ENCODE peak calls at places on chromosomes 4 and X, in eight cellular contexts. One of them, this sample, is unnamed.

GRCh38 chr4:71677568-71677967 is 106.3 kb downstream of the GC start:
- DNase-seq in heart right ventricle: no peak
- DNase-seq in SK-N-SH: no peak
- DNase-seq in fibroblast of villous mesenchyme: no peak
- DNase-seq in GM12865: no peak
- DNase-seq in AG04450: no peak
- DNase-seq in foreskin fibroblast: no peak
- DNase-seq in OCI-LY7: no peak
- DNase-seq in this sample: no peak

GRCh38 chr4:23881052-23881501 is 8.8 kb downstream of the PPARGC1A start:
- DNase-seq in OCI-LY7: no peak
- DNase-seq in fibroblast of villous mesenchyme: no peak
- DNase-seq in heart right ventricle: no peak
- DNase-seq in SK-N-SH: no peak
- DNase-seq in GM12865: no peak
- DNase-seq in AG04450: no peak
- DNase-seq in foreskin fibroblast: peak
- DNase-seq in this sample: no peak

GRCh38 chrX:124501566-124501965 is 155.2 kb downstream of the SH2D1A start:
- DNase-seq in OCI-LY7: no peak
- DNase-seq in AG04450: no peak
- DNase-seq in fibroblast of villous mesenchyme: no peak
- DNase-seq in SK-N-SH: no peak
- DNase-seq in heart right ventricle: no peak
- DNase-seq in GM12865: no peak
- DNase-seq in foreskin fibroblast: no peak
- DNase-seq in this sample: no peak

GRCh38 chrX:16771483-16772398 is 14.5 kb upstream of the TXLNG start:
- DNase-seq in fibroblast of villous mesenchyme: peak
- DNase-seq in AG04450: peak
- DNase-seq in GM12865: peak
- DNase-seq in heart right ventricle: no peak
- DNase-seq in SK-N-SH: peak
- DNase-seq in OCI-LY7: no peak
- DNase-seq in foreskin fibroblast: peak
- DNase-seq in this sample: peak

GRCh38 chr4:141853091-141853734 is 216.8 kb downstream of the IL15 start:
- DNase-seq in AG04450: no peak
- DNase-seq in GM12865: no peak
- DNase-seq in fibroblast of villous mesenchyme: no peak
- DNase-seq in SK-N-SH: no peak
- DNase-seq in OCI-LY7: no peak
- DNase-seq in heart right ventricle: no peak
- DNase-seq in foreskin fibroblast: peak
- DNase-seq in this sample: no peak

GRCh38 chr4:48949518-48950207 is 36.4 kb upstream of the CWH43 start:
- DNase-seq in foreskin fibroblast: peak
- DNase-seq in OCI-LY7: no peak
- DNase-seq in AG04450: no peak
- DNase-seq in fibroblast of villous mesenchyme: no peak
- DNase-seq in heart right ventricle: no peak
- DNase-seq in GM12865: no peak
- DNase-seq in SK-N-SH: no peak
- DNase-seq in this sample: no peak

GRCh38 chrX:144601010-144601409 is 646.3 kb upstream of the SPANXN1 start:
- DNase-seq in SK-N-SH: no peak
- DNase-seq in OCI-LY7: no peak
- DNase-seq in heart right ventricle: no peak
- DNase-seq in GM12865: no peak
- DNase-seq in foreskin fibroblast: no peak
- DNase-seq in fibroblast of villous mesenchyme: no peak
- DNase-seq in AG04450: no peak
- DNase-seq in this sample: no peak

GRCh38 chrX:1418901-1419544 is 27.1 kb upstream of the SLC25A6 start:
- DNase-seq in foreskin fibroblast: no peak
- DNase-seq in OCI-LY7: no peak
- DNase-seq in GM12865: no peak
- DNase-seq in heart right ventricle: no peak
- DNase-seq in fibroblast of villous mesenchyme: no peak
- DNase-seq in AG04450: no peak
- DNase-seq in SK-N-SH: no peak
- DNase-seq in this sample: no peak

GRCh38 chr4:26162095-26162494 is 158.7 kb upstream of the RBPJ start:
- DNase-seq in heart right ventricle: no peak
- DNase-seq in SK-N-SH: no peak
- DNase-seq in OCI-LY7: no peak
- DNase-seq in fibroblast of villous mesenchyme: no peak
- DNase-seq in AG04450: no peak
- DNase-seq in foreskin fibroblast: no peak
- DNase-seq in GM12865: peak
- DNase-seq in this sample: no peak

GRCh38 chr4:20984011-20984836 is 284.0 kb downstream of the PACRGL start:
- DNase-seq in GM12865: no peak
- DNase-seq in heart right ventricle: no peak
- DNase-seq in SK-N-SH: peak
- DNase-seq in fibroblast of villous mesenchyme: no peak
- DNase-seq in OCI-LY7: no peak
- DNase-seq in AG04450: no peak
- DNase-seq in foreskin fibroblast: peak
- DNase-seq in this sample: peak

GRCh38 chr4:4394644-4395043 is 7.7 kb downstream of the NSG1 start:
- DNase-seq in GM12865: no peak
- DNase-seq in heart right ventricle: no peak
- DNase-seq in SK-N-SH: peak
- DNase-seq in fibroblast of villous mesenchyme: peak
- DNase-seq in OCI-LY7: no peak
- DNase-seq in foreskin fibroblast: no peak
- DNase-seq in AG04450: peak
- DNase-seq in this sample: peak

GRCh38 chr4:4398430-4398829 is 11.5 kb downstream of the NSG1 start:
- DNase-seq in AG04450: no peak
- DNase-seq in foreskin fibroblast: no peak
- DNase-seq in heart right ventricle: no peak
- DNase-seq in SK-N-SH: no peak
- DNase-seq in OCI-LY7: no peak
- DNase-seq in fibroblast of villous mesenchyme: no peak
- DNase-seq in GM12865: no peak
- DNase-seq in this sample: no peak

GRCh38 chr4:4396628-4397440 is 9.9 kb downstream of the NSG1 start:
- DNase-seq in AG04450: peak
- DNase-seq in heart right ventricle: no peak
- DNase-seq in OCI-LY7: no peak
- DNase-seq in fibroblast of villous mesenchyme: peak
- DNase-seq in GM12865: no peak
- DNase-seq in SK-N-SH: no peak
- DNase-seq in foreskin fibroblast: no peak
- DNase-seq in this sample: peak

GRCh38 chr4:4397441-4397819 is 10.5 kb downstream of the NSG1 start:
- DNase-seq in GM12865: no peak
- DNase-seq in heart right ventricle: no peak
- DNase-seq in fibroblast of villous mesenchyme: no peak
- DNase-seq in foreskin fibroblast: no peak
- DNase-seq in SK-N-SH: no peak
- DNase-seq in AG04450: no peak
- DNase-seq in OCI-LY7: no peak
- DNase-seq in this sample: no peak

DNA sequence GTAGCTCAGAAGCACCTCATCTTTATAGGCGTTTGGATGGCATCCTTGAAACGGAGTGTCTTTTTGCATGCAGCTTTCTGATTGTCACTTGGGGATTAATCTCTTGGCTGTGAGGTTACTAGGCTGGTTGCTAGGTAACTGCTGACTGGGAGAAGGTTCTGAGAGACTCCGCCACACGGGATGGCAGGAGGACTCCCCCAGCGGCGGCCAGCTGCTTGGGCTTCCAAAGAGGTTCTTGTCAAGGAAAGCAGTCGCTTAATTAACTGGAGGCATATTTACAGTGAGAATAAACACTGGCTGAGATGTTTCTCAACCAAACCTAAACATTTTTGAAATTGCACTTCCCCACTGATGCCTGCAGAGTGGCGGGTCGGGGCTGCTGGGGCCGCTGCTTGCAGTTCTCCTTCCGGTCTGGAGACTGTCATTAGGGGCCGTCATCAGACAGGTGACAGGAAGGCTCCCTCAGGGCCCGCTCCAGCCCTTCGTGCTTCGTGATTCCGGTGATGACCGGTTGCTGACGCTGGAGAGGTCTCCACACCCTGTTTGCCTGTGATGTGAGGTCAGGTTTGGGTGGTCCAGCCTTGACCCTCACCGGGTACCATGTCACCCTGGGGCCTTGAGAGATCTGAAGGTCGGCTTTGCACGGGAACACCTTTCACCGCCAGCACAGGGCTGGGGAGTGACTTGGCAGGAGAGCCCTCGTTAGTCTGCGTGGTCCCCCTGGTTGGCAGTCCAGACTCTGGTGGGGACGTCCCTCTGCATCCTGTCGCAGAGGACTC is 9.1 kb downstream of the NSG1 start:
- DNase-seq in heart right ventricle: no peak
- DNase-seq in OCI-LY7: peak
- DNase-seq in AG04450: peak
- DNase-seq in GM12865: peak
- DNase-seq in fibroblast of villous mesenchyme: peak
- DNase-seq in SK-N-SH: peak
- DNase-seq in foreskin fibroblast: peak
- DNase-seq in this sample: peak
- H3K4me3 ChIP-seq in heart right ventricle: no peak
- H3K4me3 ChIP-seq in OCI-LY7: no peak
- H3K4me3 ChIP-seq in AG04450: peak
- H3K4me3 ChIP-seq in GM12865: no peak
- H3K4me3 ChIP-seq in fibroblast of villous mesenchyme: no peak
- H3K4me3 ChIP-seq in SK-N-SH: no peak
- H3K4me3 ChIP-seq in foreskin fibroblast: no peak
- H3K4me3 ChIP-seq in this sample: no peak

DNA sequence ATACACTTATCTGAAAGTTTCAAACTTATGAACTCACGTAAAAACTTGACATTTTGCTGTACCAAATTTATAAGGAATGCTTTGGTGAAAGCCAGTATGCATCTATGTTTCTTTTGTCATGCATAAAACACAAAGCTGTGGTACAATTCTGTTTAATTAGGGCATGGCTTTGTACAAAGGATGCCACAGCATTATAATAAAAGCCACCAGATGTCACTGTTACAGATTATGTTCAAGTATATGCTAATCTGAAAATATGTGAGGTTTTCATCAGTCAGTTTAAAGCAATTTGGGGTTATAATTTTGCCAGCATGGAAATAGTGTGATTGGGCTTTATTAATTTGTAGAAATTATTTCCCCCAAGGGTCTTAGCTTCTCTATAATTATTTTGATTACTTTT is 69.0 kb downstream of the ATOH1 start:
- DNase-seq in foreskin fibroblast: peak
- DNase-seq in fibroblast of villous mesenchyme: no peak
- DNase-seq in AG04450: no peak
- DNase-seq in GM12865: peak
- DNase-seq in OCI-LY7: peak
- DNase-seq in SK-N-SH: peak
- DNase-seq in heart right ventricle: no peak
- DNase-seq in this sample: peak
- TF ChIP-seq CTCF in foreskin fibroblast: no peak
- TF ChIP-seq CTCF in fibroblast of villous mesenchyme: no peak
- TF ChIP-seq CTCF in AG04450: no peak
- TF ChIP-seq CTCF in GM12865: peak
- TF ChIP-seq CTCF in OCI-LY7: peak
- TF ChIP-seq CTCF in SK-N-SH: peak
- TF ChIP-seq CTCF in heart right ventricle: no peak
- TF ChIP-seq CTCF in this sample: no peak

DNA sequence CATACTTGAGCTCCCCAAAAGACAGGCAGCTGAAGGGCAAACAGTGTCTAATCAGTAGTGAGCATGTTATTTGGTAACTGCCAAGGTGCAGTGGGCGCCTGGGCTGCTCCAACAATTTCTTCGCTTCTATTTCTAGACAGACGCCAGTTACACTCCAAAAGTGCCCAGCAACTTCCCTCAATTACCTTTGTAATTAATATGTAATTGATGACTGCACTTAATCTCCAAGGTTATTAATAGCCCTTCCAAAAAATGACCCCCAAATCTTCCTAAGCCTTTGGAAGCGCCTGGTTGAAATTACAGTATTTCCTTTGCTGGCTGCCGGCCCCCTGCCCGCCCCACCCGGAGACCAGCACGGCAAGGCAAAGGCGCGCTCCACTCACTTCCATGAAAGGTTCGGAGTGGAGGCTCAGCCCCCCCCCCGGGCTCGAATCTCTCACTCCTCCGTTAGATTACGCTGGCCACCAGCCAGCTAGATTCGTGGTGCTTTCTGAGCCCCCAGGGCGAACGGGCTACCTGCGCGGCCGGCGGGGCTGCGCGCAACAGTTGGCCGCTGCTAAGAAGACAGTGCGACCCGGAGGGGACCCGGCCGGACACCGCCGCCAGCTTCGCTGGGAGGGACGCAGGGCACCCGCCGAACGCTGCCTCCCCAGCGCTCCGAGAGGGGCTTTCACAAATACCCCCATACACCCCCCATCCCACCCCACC is 1.9 kb downstream of the GPC4 start:
- DNase-seq in SK-N-SH: peak
- DNase-seq in GM12865: no peak
- DNase-seq in OCI-LY7: no peak
- DNase-seq in fibroblast of villous mesenchyme: no peak
- DNase-seq in AG04450: no peak
- DNase-seq in heart right ventricle: peak
- DNase-seq in foreskin fibroblast: peak
- DNase-seq in this sample: no peak
- H3K4me3 ChIP-seq in SK-N-SH: no peak
- H3K4me3 ChIP-seq in GM12865: no peak
- H3K4me3 ChIP-seq in OCI-LY7: no peak
- H3K4me3 ChIP-seq in fibroblast of villous mesenchyme: no peak
- H3K4me3 ChIP-seq in AG04450: no peak
- H3K4me3 ChIP-seq in heart right ventricle: peak
- H3K4me3 ChIP-seq in foreskin fibroblast: peak
- H3K4me3 ChIP-seq in this sample: peak

DNA sequence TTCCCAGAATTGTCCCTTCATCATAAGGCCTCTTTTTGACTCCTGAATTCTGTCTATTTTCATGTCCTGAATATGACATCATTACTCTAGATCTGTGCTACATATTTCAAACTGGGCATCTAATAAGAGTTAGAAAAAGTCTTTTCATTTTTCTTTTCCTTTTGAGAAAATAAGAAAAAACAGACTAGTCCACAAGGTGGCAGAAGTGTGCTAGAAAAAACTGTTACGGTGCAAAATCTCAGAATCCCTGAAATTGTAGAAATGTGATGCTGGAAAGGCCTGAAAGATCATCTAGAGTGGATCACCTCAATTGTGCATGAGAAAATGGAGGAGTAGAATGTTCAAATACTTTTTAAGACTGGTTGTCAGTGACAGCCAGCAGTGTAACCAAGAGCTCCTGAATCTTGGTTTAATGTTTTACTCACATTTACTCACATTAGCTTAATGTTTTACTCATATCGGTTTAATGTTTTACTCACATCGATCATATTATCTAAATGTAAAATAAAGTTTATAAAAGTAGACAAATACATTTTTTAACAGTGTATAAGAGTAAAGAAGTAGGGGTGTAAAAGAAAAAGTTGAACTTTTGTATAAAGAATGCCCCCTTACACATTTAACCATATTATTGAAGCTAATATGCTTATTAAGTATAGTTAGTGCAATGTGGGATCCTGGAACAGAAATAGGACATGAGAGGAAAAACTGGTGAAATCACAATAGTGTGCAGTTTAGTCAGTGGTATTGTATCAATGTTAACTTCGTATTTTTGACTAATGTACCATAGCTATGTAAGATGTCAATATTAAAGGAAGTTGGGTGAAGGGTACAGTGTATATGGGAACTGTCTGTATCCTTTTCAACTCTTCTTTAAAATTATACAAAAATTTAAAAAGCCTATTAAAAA is 15.2 kb downstream of the ASB11 start:
- DNase-seq in SK-N-SH: peak
- DNase-seq in OCI-LY7: peak
- DNase-seq in AG04450: no peak
- DNase-seq in GM12865: peak
- DNase-seq in foreskin fibroblast: peak
- DNase-seq in heart right ventricle: no peak
- DNase-seq in fibroblast of villous mesenchyme: peak
- DNase-seq in this sample: peak
- TF ChIP-seq CTCF in SK-N-SH: peak
- TF ChIP-seq CTCF in OCI-LY7: peak
- TF ChIP-seq CTCF in AG04450: peak
- TF ChIP-seq CTCF in GM12865: peak
- TF ChIP-seq CTCF in foreskin fibroblast: peak
- TF ChIP-seq CTCF in heart right ventricle: peak
- TF ChIP-seq CTCF in fibroblast of villous mesenchyme: peak
- TF ChIP-seq CTCF in this sample: peak

This sample was measured in choroid plexus epithelial cell.